ENCODE peak calls at places on chromosomes 6 and 20, in ten cellular contexts. C, X, F, M, E, S, Y, U, W and Z are unnamed samples.

GRCh38 chr6:124131259-124131658 is 327.6 kb downstream of the NKAIN2 start:
- DNase-seq in M (no peak), X (no peak), W (no peak), C (no peak), U (no peak), Y (no peak), S (no peak), F (no peak), E (no peak), Z (no peak)

GRCh38 chr6:170266061-170266825 is 24.6 kb downstream of the DLL1 start:
- DNase-seq in F (no peak), M (no peak), W (no peak), S (peak), X (no peak), U (no peak), C (peak), E (no peak), Y (no peak), Z (no peak)

GRCh38 chr6:116217069-116217468 is 36.8 kb downstream of the TSPYL4 start:
- DNase-seq in E (no peak), C (no peak), X (no peak), Y (no peak), W (no peak), F (peak), S (no peak), M (no peak), U (no peak), Z (peak)

GRCh38 chr20:3754258-3754595 is 13.3 kb downstream of the ADISSP start:
- DNase-seq in U (no peak), C (no peak), M (no peak), X (no peak), F (no peak), S (no peak), Y (no peak), W (no peak), E (no peak), Z (no peak)

GRCh38 chr20:46823271-46823747 is 71.3 kb upstream of the EYA2 start:
- DNase-seq in M (no peak), Y (no peak), U (no peak), C (no peak), S (no peak), E (no peak), X (no peak), W (no peak), F (no peak), Z (no peak)

GRCh38 chr6:107495196-107495643 is 5.3 kb downstream of the SOBP start:
- DNase-seq in S (peak), W (no peak), C (no peak), Y (no peak), M (no peak), U (no peak), X (no peak), F (no peak), E (no peak), Z (no peak)

GRCh38 chr6:132931937-132932336 is 117.6 kb downstream of the RPS12 start:
- DNase-seq in U (no peak), W (no peak), F (no peak), Y (no peak), C (no peak), E (no peak), X (no peak), M (no peak), S (no peak), Z (no peak)

GRCh38 chr6:129006685-129007514 is 124.0 kb downstream of the LAMA2 start:
- DNase-seq in F (no peak), X (no peak), S (no peak), E (no peak), W (no peak), U (no peak), Y (no peak), C (no peak), M (no peak), Z (no peak)

GRCh38 chr6:28648035-28648877 is 122.6 kb downstream of the GPX5 start:
- DNase-seq in W (peak), F (no peak), M (peak), X (no peak), S (peak), Y (peak), U (no peak), E (no peak), C (peak), Z (peak)

GRCh38 chr6:134636221-134636830 is 313.6 kb downstream of the ALDH8A1 start:
- DNase-seq in Y (no peak), E (no peak), U (peak), C (no peak), M (no peak), W (peak), X (no peak), S (no peak), F (no peak), Z (no peak)

GRCh38 chr20:52290602-52291001 is 99.0 kb upstream of the ZFP64 start:
- DNase-seq in U (no peak), E (no peak), C (no peak), S (no peak), Y (no peak), F (no peak), M (no peak), W (no peak), X (no peak), Z (no peak)

GRCh38 chr6:152026291-152026690 is 218.8 kb downstream of the ESR1 start:
- DNase-seq in F (no peak), S (no peak), M (no peak), X (no peak), W (no peak), U (no peak), Y (no peak), E (no peak), C (no peak), Z (no peak)

GRCh38 chr20:20956586-20956985 is 149.6 kb downstream of the LINC00237 start:
- DNase-seq in F (peak), C (peak), U (no peak), E (peak), S (no peak), Y (no peak), W (no peak), M (no peak), X (no peak), Z (no peak)

GRCh38 chr20:43537921-43538854 is 20.6 kb upstream of the SGK2 start:
- DNase-seq in W (peak), X (peak), M (peak), C (peak), U (peak), S (peak), E (no peak), Y (no peak), F (peak), Z (peak)

GRCh38 chr6:27502508-27503435 is 29.9 kb upstream of the ZNF184 start:
- DNase-seq in E (no peak), W (peak), C (no peak), U (peak), Y (no peak), M (no peak), S (peak), X (no peak), F (no peak), Z (peak)

GRCh38 chr20:2698912-2699311 is 6.3 kb downstream of the EBF4 start:
- DNase-seq in X (no peak), S (no peak), E (no peak), W (no peak), Y (no peak), M (no peak), C (no peak), F (no peak), U (no peak), Z (no peak)

GRCh38 chr20:56400001-56400640 is 7.7 kb downstream of the CSTF1 start:
- DNase-seq in F (peak), M (no peak), C (no peak), Y (no peak), E (no peak), S (peak), W (peak), X (no peak), U (peak), Z (peak)

GRCh38 chr6:116557863-116558262 is 4.3 kb downstream of the CALHM4 start:
- DNase-seq in E (no peak), M (peak), X (no peak), Y (no peak), W (peak), S (peak), C (no peak), U (no peak), F (no peak), Z (no peak)

GRCh38 chr6:68728124-68728523 is 93.0 kb downstream of the ADGRB3 start:
- DNase-seq in F (no peak), W (no peak), E (no peak), C (no peak), S (no peak), U (no peak), X (no peak), Y (no peak), M (no peak), Z (no peak)

GRCh38 chr6:163942790-163943189 is 528.3 kb downstream of the QKI start:
- DNase-seq in X (no peak), S (no peak), C (no peak), M (no peak), E (no peak), U (no peak), F (no peak), Y (no peak), W (no peak), Z (no peak)

GRCh38 chr20:1440024-1440423 is 26.6 kb downstream of the NSFL1C start:
- DNase-seq in F (no peak), C (no peak), M (no peak), Y (peak), U (no peak), S (no peak), W (no peak), X (no peak), E (no peak), Z (peak)

GRCh38 chr6:7888587-7889357 is 21.8 kb downstream of the TXNDC5 start:
- DNase-seq in S (no peak), Y (no peak), F (no peak), E (no peak), W (no peak), M (no peak), U (no peak), C (no peak), X (no peak), Z (no peak)

GRCh38 chr6:76584121-76584520 is 511.7 kb upstream of the IMPG1 start:
- DNase-seq in Y (no peak), X (no peak), F (no peak), W (no peak), E (no peak), U (no peak), M (no peak), C (no peak), S (no peak), Z (no peak)

GRCh38 chr6:63389191-63389844 is 69.5 kb upstream of the LGSN start:
- DNase-seq in S (no peak), X (no peak), Y (no peak), W (no peak), U (no peak), M (no peak), E (no peak), C (no peak), F (no peak), Z (no peak)

GRCh38 chr6:139287868-139288267 is 3.9 kb downstream of the TXLNB start:
- DNase-seq in U (no peak), F (no peak), W (no peak), E (no peak), X (no peak), S (no peak), C (no peak), M (no peak), Y (no peak), Z (no peak)

GRCh38 chr20:3716195-3716834 is 3.9 kb upstream of the SIGLEC1 start:
- DNase-seq in M (peak), X (peak), C (no peak), W (peak), F (no peak), U (no peak), S (no peak), E (no peak), Y (peak), Z (peak)

GRCh38 chr20:8489094-8489883 is 357.2 kb downstream of the PLCB1 start:
- DNase-seq in S (peak), X (no peak), C (no peak), M (no peak), F (no peak), U (no peak), E (no peak), Y (no peak), W (no peak), Z (no peak)

GRCh38 chr20:40753472-40753871 is 64.4 kb upstream of the MAFB start:
- DNase-seq in X (no peak), C (no peak), F (no peak), U (no peak), S (no peak), E (no peak), Y (no peak), M (no peak), W (no peak), Z (no peak)

GRCh38 chr20:60053125-60053812 is 95.0 kb downstream of the CDH26 start:
- DNase-seq in U (no peak), W (no peak), C (no peak), Y (no peak), X (no peak), S (no peak), F (no peak), M (no peak), E (no peak), Z (no peak)

GRCh38 chr6:85756982-85757381 is 114.3 kb upstream of the SYNCRIP start:
- DNase-seq in E (no peak), M (no peak), X (no peak), Y (no peak), S (no peak), U (no peak), W (no peak), C (no peak), F (peak), Z (peak)